ENCODE peak calls at places on chromosome 10, in four cellular contexts. One of them, this sample, is unnamed. For H3K4me1, the result is how much of the 10 kb centered on the place peaks cover.

GRCh38 chr10:92742331-92743228 is 52.8 kb downstream of the HHEX start:
- DNase-seq in kidney: no peak
- DNase-seq in hepatocyte: no peak
- DNase-seq in CD4-positive, CD25-positive, alpha-beta regulatory T cell: no peak
- DNase-seq in this sample: peak

GRCh38 chr10:110531687-110532086 is 34.0 kb downstream of the DUSP5 start:
- DNase-seq in kidney: no peak
- DNase-seq in hepatocyte: no peak
- DNase-seq in CD4-positive, CD25-positive, alpha-beta regulatory T cell: no peak
- DNase-seq in this sample: peak

GRCh38 chr10:59823111-59823510 is 69.9 kb upstream of the MRLN start:
- DNase-seq in kidney: no peak
- DNase-seq in hepatocyte: no peak
- DNase-seq in CD4-positive, CD25-positive, alpha-beta regulatory T cell: no peak
- DNase-seq in this sample: no peak

GRCh38 chr10:100912013-100912608 is 652 bp upstream of the SLF2 start:
- DNase-seq in kidney: no peak
- DNase-seq in hepatocyte: peak
- DNase-seq in CD4-positive, CD25-positive, alpha-beta regulatory T cell: no peak
- DNase-seq in this sample: no peak

GRCh38 chr10:86950349-86950748 is 7.1 kb downstream of the MMRN2 start:
- DNase-seq in kidney: no peak
- DNase-seq in hepatocyte: no peak
- DNase-seq in CD4-positive, CD25-positive, alpha-beta regulatory T cell: peak
- DNase-seq in this sample: no peak

GRCh38 chr10:17923728-17924127 is 28.0 kb upstream of the SLC39A12 start:
- DNase-seq in kidney: no peak
- DNase-seq in hepatocyte: peak
- DNase-seq in CD4-positive, CD25-positive, alpha-beta regulatory T cell: no peak
- DNase-seq in this sample: no peak

GRCh38 chr10:101938316-101939272 is 95.0 kb upstream of the KCNIP2 start:
- DNase-seq in kidney: no peak
- DNase-seq in hepatocyte: peak
- DNase-seq in CD4-positive, CD25-positive, alpha-beta regulatory T cell: no peak
- DNase-seq in this sample: peak

GRCh38 chr10:201328-201771 is 66.1 kb downstream of the ZMYND11 start:
- DNase-seq in kidney: no peak
- DNase-seq in hepatocyte: no peak
- DNase-seq in CD4-positive, CD25-positive, alpha-beta regulatory T cell: no peak
- DNase-seq in this sample: no peak

GRCh38 chr10:75074711-75075445 is 36.6 kb upstream of the SAMD8 start:
- DNase-seq in kidney: no peak
- DNase-seq in hepatocyte: no peak
- DNase-seq in CD4-positive, CD25-positive, alpha-beta regulatory T cell: no peak
- DNase-seq in this sample: no peak

GRCh38 chr10:29946953-29947700 is 112.3 kb downstream of the JCAD start:
- DNase-seq in kidney: peak
- DNase-seq in hepatocyte: peak
- DNase-seq in CD4-positive, CD25-positive, alpha-beta regulatory T cell: no peak
- DNase-seq in this sample: no peak

GRCh38 chr10:48507933-48508830 is 96.7 kb downstream of the ARHGAP22 start:
- DNase-seq in kidney: no peak
- DNase-seq in hepatocyte: no peak
- DNase-seq in CD4-positive, CD25-positive, alpha-beta regulatory T cell: no peak
- DNase-seq in this sample: no peak

GRCh38 chr10:30098624-30099023 is 39.2 kb upstream of the JCAD start:
- DNase-seq in kidney: no peak
- DNase-seq in hepatocyte: no peak
- DNase-seq in CD4-positive, CD25-positive, alpha-beta regulatory T cell: no peak
- DNase-seq in this sample: no peak

GRCh38 chr10:71259815-71260501 is 47.6 kb downstream of the UNC5B start:
- DNase-seq in kidney: peak
- DNase-seq in hepatocyte: no peak
- DNase-seq in CD4-positive, CD25-positive, alpha-beta regulatory T cell: no peak
- DNase-seq in this sample: no peak

GRCh38 chr10:78802866-78803265 is 265.9 kb upstream of the ZMIZ1 start:
- DNase-seq in kidney: peak
- DNase-seq in hepatocyte: peak
- DNase-seq in CD4-positive, CD25-positive, alpha-beta regulatory T cell: no peak
- DNase-seq in this sample: no peak

GRCh38 chr10:59362991-59363390 is 642 bp upstream of the FAM13C start:
- DNase-seq in kidney: peak
- DNase-seq in hepatocyte: peak
- DNase-seq in CD4-positive, CD25-positive, alpha-beta regulatory T cell: no peak
- DNase-seq in this sample: no peak

GRCh38 chr10:132449826-132450211 is 52.8 kb downstream of the PWWP2B start:
- DNase-seq in kidney: peak
- DNase-seq in hepatocyte: no peak
- DNase-seq in CD4-positive, CD25-positive, alpha-beta regulatory T cell: no peak
- DNase-seq in this sample: no peak

GRCh38 chr10:100650693-100651092 is 94.7 kb upstream of the PAX2 start:
- DNase-seq in kidney: no peak
- DNase-seq in hepatocyte: no peak
- DNase-seq in CD4-positive, CD25-positive, alpha-beta regulatory T cell: no peak
- DNase-seq in this sample: no peak

GRCh38 chr10:61733358-61733940 is 70.7 kb downstream of the CABCOCO1 start:
- DNase-seq in kidney: no peak
- DNase-seq in hepatocyte: peak
- DNase-seq in CD4-positive, CD25-positive, alpha-beta regulatory T cell: peak
- DNase-seq in this sample: peak

DNA sequence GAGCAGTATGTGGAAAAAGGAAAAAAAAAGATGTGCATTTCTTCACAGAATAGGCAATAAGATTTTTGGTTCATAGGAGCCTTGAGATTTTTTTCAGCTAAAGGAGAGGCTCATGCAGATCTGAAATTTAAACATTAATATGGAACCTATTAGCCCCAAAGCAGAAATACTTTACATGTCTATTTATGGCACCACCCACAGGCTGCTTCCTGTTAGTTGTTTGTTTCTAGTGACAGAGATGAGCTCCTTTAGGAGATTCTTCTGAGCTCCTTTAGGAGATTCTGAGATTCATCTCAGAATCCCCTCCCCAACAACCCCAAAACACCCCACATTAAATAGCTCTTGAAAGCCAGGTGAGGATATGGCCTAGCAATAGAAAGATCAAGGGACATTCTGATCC is 27.9 kb upstream of the HPS1 start:
- DNase-seq in kidney: no peak
- DNase-seq in hepatocyte: no peak
- DNase-seq in CD4-positive, CD25-positive, alpha-beta regulatory T cell: no peak
- DNase-seq in this sample: no peak
- H3K4me1 ChIP-seq in kidney: under half
- H3K4me1 ChIP-seq in hepatocyte: under half
- H3K4me1 ChIP-seq in CD4-positive, CD25-positive, alpha-beta regulatory T cell: under half
- H3K4me1 ChIP-seq in this sample: under half

GRCh38 chr10:77393821-77394501 is 243.6 kb downstream of the KCNMA1 start:
- DNase-seq in kidney: no peak
- DNase-seq in hepatocyte: no peak
- DNase-seq in CD4-positive, CD25-positive, alpha-beta regulatory T cell: no peak
- DNase-seq in this sample: no peak
- H3K4me1 ChIP-seq in kidney: under half
- H3K4me1 ChIP-seq in hepatocyte: under half
- H3K4me1 ChIP-seq in CD4-positive, CD25-positive, alpha-beta regulatory T cell: under half
- H3K4me1 ChIP-seq in this sample: under half

DNA sequence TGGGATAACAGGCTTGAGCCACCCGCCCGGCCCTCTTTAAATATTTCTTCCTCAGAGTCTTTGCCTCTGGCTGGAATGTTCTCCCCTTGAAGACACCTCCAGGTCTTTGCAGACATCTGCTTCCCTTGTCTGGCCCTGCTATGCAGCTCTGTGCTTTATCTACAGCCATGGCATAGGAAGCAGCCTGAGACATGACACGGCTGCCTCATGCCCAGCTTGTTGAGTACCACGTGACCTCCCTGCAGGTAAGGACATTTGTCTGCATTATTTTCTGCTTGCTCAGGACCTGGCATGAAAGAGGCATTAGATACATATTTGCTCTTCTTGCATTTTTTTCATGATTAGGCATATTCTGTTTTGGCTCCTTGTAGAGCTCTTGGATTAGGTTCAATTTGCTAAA is 113.8 kb upstream of the KLF6 start:
- DNase-seq in kidney: no peak
- DNase-seq in hepatocyte: no peak
- DNase-seq in CD4-positive, CD25-positive, alpha-beta regulatory T cell: no peak
- DNase-seq in this sample: no peak
- H3K4me1 ChIP-seq in kidney: under half
- H3K4me1 ChIP-seq in hepatocyte: under half
- H3K4me1 ChIP-seq in CD4-positive, CD25-positive, alpha-beta regulatory T cell: under half
- H3K4me1 ChIP-seq in this sample: under half

GRCh38 chr10:80168679-80169380 is 36.3 kb downstream of the PLAC9 start:
- DNase-seq in kidney: no peak
- DNase-seq in hepatocyte: no peak
- DNase-seq in CD4-positive, CD25-positive, alpha-beta regulatory T cell: no peak
- DNase-seq in this sample: peak
- H3K4me1 ChIP-seq in kidney: under half
- H3K4me1 ChIP-seq in hepatocyte: under half
- H3K4me1 ChIP-seq in CD4-positive, CD25-positive, alpha-beta regulatory T cell: under half
- H3K4me1 ChIP-seq in this sample: under half

DNA sequence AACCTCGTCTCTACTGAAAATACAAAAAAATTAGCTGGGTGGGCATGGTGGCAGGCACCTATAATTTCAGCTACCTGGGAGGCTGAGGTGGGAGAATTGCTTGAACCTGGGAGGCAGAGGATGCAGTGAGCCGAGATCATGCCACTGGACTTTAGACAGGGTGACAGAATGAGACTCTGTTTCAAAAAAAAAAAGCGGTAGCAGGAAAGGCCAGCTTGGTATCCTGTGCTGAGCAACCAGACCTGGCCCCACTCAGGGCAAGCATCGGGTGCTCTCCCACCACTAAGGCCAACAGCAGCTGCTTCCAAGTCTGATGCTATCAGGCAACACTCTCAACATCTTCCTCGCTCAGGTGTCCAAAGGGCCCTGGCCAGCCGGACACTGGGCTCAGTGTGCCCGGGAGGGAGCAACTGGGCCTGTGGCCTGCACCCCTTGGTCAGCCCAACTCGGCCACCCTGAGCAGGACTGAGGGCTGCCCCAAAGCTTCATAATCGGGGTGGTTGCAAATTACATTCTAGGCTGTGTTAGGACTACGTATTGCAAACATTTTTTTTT is 44.3 kb upstream of the MSMB start:
- DNase-seq in kidney: no peak
- DNase-seq in hepatocyte: no peak
- DNase-seq in CD4-positive, CD25-positive, alpha-beta regulatory T cell: no peak
- DNase-seq in this sample: no peak
- H3K4me1 ChIP-seq in kidney: under half
- H3K4me1 ChIP-seq in hepatocyte: under half
- H3K4me1 ChIP-seq in CD4-positive, CD25-positive, alpha-beta regulatory T cell: under half
- H3K4me1 ChIP-seq in this sample: half or more

GRCh38 chr10:43041422-43042342 is 35.2 kb upstream of the RET start:
- DNase-seq in kidney: peak
- DNase-seq in hepatocyte: no peak
- DNase-seq in CD4-positive, CD25-positive, alpha-beta regulatory T cell: no peak
- DNase-seq in this sample: no peak
- H3K4me1 ChIP-seq in kidney: under half
- H3K4me1 ChIP-seq in hepatocyte: under half
- H3K4me1 ChIP-seq in CD4-positive, CD25-positive, alpha-beta regulatory T cell: under half
- H3K4me1 ChIP-seq in this sample: under half

DNA sequence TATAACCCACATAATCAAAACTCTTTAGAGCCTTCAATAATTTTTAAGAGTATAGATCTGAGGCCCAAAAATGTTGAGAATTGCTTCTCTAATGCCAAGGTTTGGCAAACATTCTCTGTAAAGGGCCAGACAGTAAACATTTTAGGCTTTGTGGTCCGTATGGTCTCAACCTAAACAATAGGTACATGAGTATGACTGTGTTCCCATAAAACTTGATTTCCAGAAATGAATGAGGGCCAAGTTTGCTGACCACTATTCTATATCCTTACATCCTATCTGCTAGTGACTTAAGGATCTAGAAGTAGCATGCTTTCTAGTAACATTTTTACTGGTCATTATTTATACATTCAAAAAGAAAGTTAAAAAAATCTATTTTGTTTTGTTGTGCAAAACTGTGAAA is 58.9 kb downstream of the MPP7 start:
- DNase-seq in kidney: no peak
- DNase-seq in hepatocyte: no peak
- DNase-seq in CD4-positive, CD25-positive, alpha-beta regulatory T cell: no peak
- DNase-seq in this sample: no peak
- H3K4me1 ChIP-seq in kidney: under half
- H3K4me1 ChIP-seq in hepatocyte: under half
- H3K4me1 ChIP-seq in CD4-positive, CD25-positive, alpha-beta regulatory T cell: under half
- H3K4me1 ChIP-seq in this sample: under half

GRCh38 chr10:35462491-35462934 is 126.2 kb downstream of the CCNY start:
- DNase-seq in kidney: no peak
- DNase-seq in hepatocyte: no peak
- DNase-seq in CD4-positive, CD25-positive, alpha-beta regulatory T cell: no peak
- DNase-seq in this sample: peak
- H3K4me1 ChIP-seq in kidney: under half
- H3K4me1 ChIP-seq in hepatocyte: under half
- H3K4me1 ChIP-seq in CD4-positive, CD25-positive, alpha-beta regulatory T cell: under half
- H3K4me1 ChIP-seq in this sample: under half